ENCODE peak calls at places on chromosome 18, in six cellular contexts. I is HepG2, N is GM23338, K is OCI-LY7, J is H9, E is K562. A is an unnamed sample.

GRCh38 chr18:23828426-23828825 is 139.2 kb downstream of the LAMA3 start:
- DNase-seq in I (peak), K (peak), E (no peak), N (no peak), J (no peak), A (peak)

GRCh38 chr18:55900380-55900779 is 312.4 kb upstream of the TCF4 start:
- DNase-seq in N (no peak), K (no peak), J (no peak), I (no peak), E (no peak), A (no peak)

GRCh38 chr18:38633333-38633732 is 1067.7 kb upstream of the CELF4 start:
- DNase-seq in E (no peak), K (no peak), N (no peak), J (no peak), I (no peak), A (no peak)

GRCh38 chr18:13558790-13559189 is 167.6 kb downstream of the FAM210A start:
- DNase-seq in J (no peak), K (no peak), N (no peak), E (no peak), I (no peak), A (no peak)

GRCh38 chr18:13268035-13268700 is 49.6 kb downstream of the LDLRAD4 start:
- DNase-seq in E (no peak), N (peak), K (no peak), J (peak), I (no peak), A (no peak)

GRCh38 chr18:6731197-6731596 is 1.7 kb downstream of the ARHGAP28 start:
- DNase-seq in I (no peak), K (no peak), E (no peak), N (peak), J (no peak), A (no peak)

GRCh38 chr18:6441201-6441600 is 26.5 kb upstream of the L3MBTL4 start:
- DNase-seq in E (no peak), N (no peak), I (no peak), K (no peak), J (no peak), A (no peak)

GRCh38 chr18:13395577-13395976 is 177.0 kb downstream of the LDLRAD4 start:
- DNase-seq in N (no peak), E (peak), K (no peak), J (no peak), I (no peak), A (no peak)

GRCh38 chr18:62784966-62785413 is 69.6 kb downstream of the PHLPP1 start:
- DNase-seq in K (no peak), N (no peak), J (no peak), E (no peak), I (no peak), A (no peak)

GRCh38 chr18:76468345-76469275 is 26.4 kb downstream of the ZNF516 start:
- DNase-seq in N (no peak), K (no peak), E (no peak), I (no peak), J (no peak), A (no peak)

GRCh38 chr18:66046025-66046602 is 295.3 kb downstream of the CDH7 start:
- DNase-seq in I (no peak), J (no peak), E (no peak), N (peak), K (no peak), A (no peak)

GRCh38 chr18:13374468-13375301 is 156.1 kb downstream of the LDLRAD4 start:
- DNase-seq in J (no peak), K (no peak), N (peak), I (no peak), E (no peak), A (no peak)

GRCh38 chr18:61973273-61974115 is 80.7 kb upstream of the RNF152 start:
- DNase-seq in I (no peak), N (no peak), K (no peak), J (no peak), E (no peak), A (no peak)

GRCh38 chr18:68387246-68387645 is 327.7 kb downstream of the TMX3 start:
- DNase-seq in I (no peak), K (no peak), N (no peak), E (no peak), J (no peak), A (no peak)

GRCh38 chr18:13915973-13916372 is 637 bp upstream of the MC2R start:
- DNase-seq in J (no peak), E (no peak), N (no peak), I (peak), K (no peak), A (no peak)

GRCh38 chr18:39841133-39842041 is 2113.6 kb upstream of the PIK3C3 start:
- DNase-seq in K (no peak), I (peak), J (peak), E (no peak), N (peak), A (peak)

GRCh38 chr18:48217306-48218250 is 191.6 kb downstream of the ZBTB7C start:
- DNase-seq in N (no peak), E (no peak), I (no peak), K (no peak), J (no peak), A (no peak)

GRCh38 chr18:48961547-48961946 is 10.8 kb upstream of the SMAD7 start:
- DNase-seq in J (no peak), E (no peak), K (no peak), I (no peak), N (no peak), A (no peak)

GRCh38 chr18:12645751-12646203 is 12.1 kb downstream of the SPIRE1 start:
- DNase-seq in E (no peak), J (no peak), I (peak), K (no peak), N (peak), A (no peak)

GRCh38 chr18:23683671-23684070 is 5.6 kb upstream of the LAMA3 start:
- DNase-seq in K (no peak), N (no peak), J (no peak), I (no peak), E (no peak), A (no peak)

GRCh38 chr18:78610179-78610578 is 369.4 kb upstream of the SALL3 start:
- DNase-seq in J (peak), N (no peak), K (no peak), I (no peak), E (no peak), A (no peak)

GRCh38 chr18:74951165-74951760 is 257.7 kb downstream of the PTGR3 start:
- DNase-seq in K (no peak), N (no peak), I (peak), E (no peak), J (no peak), A (no peak)

GRCh38 chr18:3321133-3321812 is 59.3 kb downstream of the MYL12B start:
- DNase-seq in N (no peak), J (no peak), I (no peak), E (peak), K (peak), A (no peak)

GRCh38 chr18:55743701-55744100 is 155.7 kb upstream of the TCF4 start:
- DNase-seq in E (no peak), K (no peak), N (no peak), I (no peak), J (no peak), A (no peak)

GRCh38 chr18:23837591-23837990 is 148.3 kb downstream of the LAMA3 start:
- DNase-seq in J (no peak), K (no peak), N (no peak), I (no peak), E (no peak), A (no peak)

GRCh38 chr18:53941601-53942335 is 282.7 kb downstream of the MBD2 start:
- DNase-seq in E (no peak), J (no peak), I (no peak), K (peak), N (peak), A (no peak)

GRCh38 chr18:61870151-61870550 is 22.7 kb downstream of the RNF152 start:
- DNase-seq in K (no peak), I (no peak), N (no peak), J (no peak), E (no peak), A (no peak)

GRCh38 chr18:13288509-13289138 is 70.1 kb downstream of the LDLRAD4 start:
- DNase-seq in J (no peak), E (no peak), N (no peak), I (no peak), K (no peak), A (no peak)

GRCh38 chr18:79684283-79684631 is 4.7 kb downstream of the CTDP1 start:
- DNase-seq in N (no peak), K (no peak), J (no peak), E (no peak), I (no peak), A (no peak)

GRCh38 chr18:63131106-63131943 is 188.2 kb downstream of the BCL2 start:
- DNase-seq in I (peak), J (peak), K (peak), N (peak), E (peak), A (no peak)

GRCh38 chr18:13680612-13681011 is 45.7 kb downstream of the FAM210A start:
- DNase-seq in K (no peak), J (peak), I (peak), E (no peak), N (peak), A (peak)

GRCh38 chr18:34738173-34738894 is 28.2 kb downstream of the DTNA start:
- DNase-seq in J (no peak), E (no peak), K (no peak), N (no peak), I (peak), A (no peak)
- H2AFZ ChIP-seq in J (no peak), E (no peak), K (no peak), N (no peak), I (no peak), A (no peak)

GRCh38 chr18:37179384-37179783 is 350.5 kb downstream of the KIAA1328 start:
- DNase-seq in J (no peak), I (no peak), N (no peak), E (no peak), K (no peak), A (no peak)
- H2AFZ ChIP-seq in J (no peak), I (no peak), N (no peak), E (no peak), K (no peak), A (no peak)

DNA sequence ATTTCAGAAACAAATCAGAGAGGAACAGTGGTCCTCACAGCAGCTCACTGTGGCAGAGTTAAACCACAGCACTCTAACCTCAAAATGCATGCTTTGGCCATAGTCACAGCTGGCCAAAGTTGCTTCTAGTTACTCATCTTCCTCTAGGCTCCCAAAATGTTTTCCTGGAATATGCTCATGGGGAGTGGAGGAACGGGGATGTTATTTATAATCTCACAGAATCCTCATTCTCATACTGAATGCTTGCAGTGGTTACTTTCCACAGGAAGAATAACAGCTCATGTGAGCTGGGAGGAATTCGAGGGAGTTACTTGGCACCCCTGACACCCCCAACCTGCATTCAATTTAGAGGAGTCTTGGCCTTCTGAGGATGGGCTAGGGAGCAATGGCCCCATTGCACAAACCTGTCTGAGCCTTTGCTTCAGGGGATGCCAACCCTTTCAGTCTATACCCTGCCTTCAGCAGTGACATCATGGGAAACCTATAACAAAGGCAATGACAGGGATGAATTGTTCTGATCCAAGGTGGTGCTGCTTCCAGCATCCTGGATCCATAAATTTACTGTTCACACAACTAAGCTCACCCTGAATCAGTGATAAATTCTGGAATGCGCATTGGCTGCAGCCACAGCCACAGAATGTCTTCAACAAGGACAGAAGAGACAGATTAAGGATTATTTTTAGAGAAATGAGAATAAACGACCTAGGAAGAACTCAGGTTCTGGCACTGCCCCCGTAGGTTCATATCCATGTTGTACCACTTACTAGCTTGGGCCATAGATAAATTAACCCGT is 22.5 kb upstream of the CCBE1 start:
- DNase-seq in N (no peak), K (no peak), I (no peak), E (no peak), J (no peak), A (no peak)
- H2AFZ ChIP-seq in N (no peak), K (no peak), I (no peak), E (no peak), J (no peak), A (no peak)

DNA sequence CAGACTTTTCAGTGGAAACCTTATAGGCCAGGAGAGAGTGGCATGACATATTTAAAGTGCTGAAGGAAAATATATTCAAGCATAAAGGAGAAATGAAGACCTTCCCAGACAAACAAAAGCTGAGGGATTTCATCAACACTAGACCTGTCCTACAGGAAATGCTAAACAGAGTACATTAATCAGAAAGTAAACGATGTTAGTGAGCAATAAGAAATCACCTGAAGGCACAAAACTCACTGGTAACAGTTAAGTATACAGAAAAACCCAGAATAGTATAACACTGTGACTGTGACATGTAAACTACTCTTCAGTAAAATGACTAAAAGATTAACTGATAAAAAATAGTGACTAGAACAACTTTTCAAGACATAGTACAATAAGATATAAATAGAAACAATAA is 87.4 kb downstream of the ATP8B1 start:
- DNase-seq in N (no peak), E (no peak), J (no peak), I (no peak), K (no peak), A (no peak)
- H2AFZ ChIP-seq in N (no peak), E (no peak), J (no peak), I (no peak), K (no peak), A (no peak)

DNA sequence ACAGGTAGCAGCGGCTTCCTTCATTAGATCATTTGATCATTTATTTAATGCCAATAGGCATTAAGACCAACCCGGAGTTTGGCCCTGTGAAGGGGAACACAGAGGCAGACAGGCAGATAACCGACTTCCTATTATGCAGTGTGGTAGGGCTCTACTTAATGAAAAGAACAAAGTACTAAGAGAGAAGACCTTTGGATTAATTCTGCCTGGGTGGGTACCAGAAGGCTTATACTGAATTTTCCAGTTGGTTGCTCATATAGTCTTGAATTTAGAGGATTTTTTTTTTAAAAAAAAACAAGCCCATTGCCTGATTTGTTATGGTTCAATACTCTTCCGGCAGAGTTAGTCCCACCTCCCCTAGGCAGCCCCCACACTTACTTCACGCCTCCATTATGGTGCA is 244.4 kb upstream of the APCDD1 start:
- DNase-seq in N (no peak), I (no peak), J (no peak), K (no peak), E (no peak), A (no peak)
- H2AFZ ChIP-seq in N (peak), I (no peak), J (no peak), K (no peak), E (no peak), A (no peak)